ENCODE peak calls at places on chromosomes 11 and 22, in eight cellular contexts. X, U, O, T, L, C, Z and G are unnamed samples.

GRCh38 chr11:6742260-6742659 is 29.5 kb downstream of the OR2AG2 start:
- DNase-seq in L (no peak), U (no peak), X (no peak), Z (no peak), T (no peak), C (no peak), O (no peak), G (no peak)

GRCh38 chr11:95910638-95911368 is 13.1 kb downstream of the MTMR2 start:
- DNase-seq in C (no peak), O (no peak), T (no peak), U (no peak), L (no peak), X (no peak), Z (no peak), G (no peak)

GRCh38 chr11:1470681-1471611 is 15.6 kb downstream of the MOB2 start:
- DNase-seq in T (no peak), L (no peak), C (no peak), O (no peak), U (no peak), Z (no peak), X (no peak), G (peak; percentile 12)

GRCh38 chr11:72241290-72241781 is 2.6 kb downstream of the PHOX2A start:
- DNase-seq in Z (no peak), U (no peak), C (no peak), L (no peak), T (no peak), X (no peak), O (no peak), G (no peak)

GRCh38 chr22:20650294-20651207 is 123.4 kb upstream of the SERPIND1 start:
- DNase-seq in X (no peak), U (no peak), T (no peak), L (no peak), O (no peak), Z (no peak), C (peak; percentile 27), G (no peak)

GRCh38 chr22:42358643-42359558 is 73.3 kb downstream of the NFAM1 start:
- DNase-seq in O (no peak), X (no peak), U (no peak), L (no peak), C (no peak), Z (no peak), T (no peak), G (no peak)

GRCh38 chr22:20965104-20965887 is 1.8 kb upstream of the AIFM3 start:
- DNase-seq in Z (no peak), C (no peak), X (no peak), T (no peak), O (no peak), U (peak; percentile 33), L (no peak), G (peak; percentile 14)

GRCh38 chr11:109956124-109956793 is 136.9 kb upstream of the ZC3H12C start:
- DNase-seq in X (no peak), L (no peak), O (no peak), C (no peak), Z (no peak), U (no peak), T (no peak), G (no peak)

GRCh38 chr22:22248878-22249277 is 4.3 kb downstream of the VPREB1 start:
- DNase-seq in C (no peak), Z (peak; percentile 65), T (no peak), U (no peak), O (no peak), X (no peak), L (no peak), G (no peak)

GRCh38 chr11:128379587-128380279 is 207.6 kb downstream of the ETS1 start:
- DNase-seq in T (no peak), U (peak; percentile 31), L (peak; percentile 14), O (peak; percentile 12), Z (peak; percentile 17), C (no peak), X (no peak), G (no peak)

GRCh38 chr11:45076761-45077160 is 69.7 kb upstream of the PRDM11 start:
- DNase-seq in X (no peak), C (no peak), L (no peak), U (no peak), Z (no peak), T (no peak), O (no peak), G (no peak)

GRCh38 chr11:118621071-118621815 is 13.8 kb downstream of the PHLDB1 start:
- DNase-seq in X (peak; percentile 86), T (peak; percentile 80), O (no peak), U (peak; percentile 92), L (no peak), C (no peak), Z (no peak), G (peak; percentile 91)

GRCh38 chr11:126791446-126791845 is 209.1 kb downstream of the KIRREL3 start:
- DNase-seq in C (no peak), U (no peak), O (no peak), T (no peak), L (no peak), Z (no peak), X (no peak), G (no peak)

GRCh38 chr11:97290444-97291041 is 900.7 kb downstream of the JRKL start:
- DNase-seq in O (no peak), C (no peak), Z (no peak), X (no peak), L (no peak), T (no peak), U (peak; percentile 16), G (no peak)

GRCh38 chr11:72589802-72590761 is 84.1 kb downstream of the PDE2A start:
- DNase-seq in U (peak; percentile 77), O (peak; percentile 32), L (no peak), Z (peak; percentile 50), C (peak; percentile 45), X (peak; percentile 23), T (no peak), G (peak; percentile 81)

GRCh38 chr11:110907629-110908028 is 195.4 kb upstream of the ARHGAP20 start:
- DNase-seq in X (peak; percentile 94), U (no peak), L (peak; percentile 96), Z (peak; percentile 62), O (no peak), T (peak; percentile 77), C (no peak), G (no peak)

GRCh38 chr11:67024410-67024809 is 1.5 kb downstream of the SYT12 start:
- DNase-seq in C (peak; percentile 57), X (no peak), Z (peak; percentile 68), O (no peak), T (no peak), U (no peak), L (no peak), G (no peak)

GRCh38 chr11:34787899-34788298 is 128.3 kb downstream of the APIP start:
- DNase-seq in U (no peak), L (no peak), Z (no peak), X (peak; percentile 16), O (no peak), C (no peak), T (no peak), G (no peak)

GRCh38 chr11:34204396-34205279 is 99.2 kb downstream of the NAT10 start:
- DNase-seq in T (no peak), Z (no peak), L (peak; percentile 93), X (peak; percentile 54), C (no peak), U (no peak), O (no peak), G (no peak)

GRCh38 chr22:41888638-41889200 is 26.2 kb downstream of the SHISA8 start:
- DNase-seq in C (no peak), X (peak; percentile 14), L (no peak), U (no peak), Z (no peak), T (peak; percentile 27), O (no peak), G (no peak)

GRCh38 chr11:14650064-14650463 is 6.5 kb downstream of the PDE3B start:
- DNase-seq in L (no peak), U (no peak), X (no peak), T (no peak), C (no peak), O (no peak), Z (no peak), G (no peak)

GRCh38 chr11:2944953-2945756 is 15.9 kb upstream of the PHLDA2 start:
- DNase-seq in L (no peak), Z (peak; percentile 69), U (peak; percentile 84), X (peak; percentile 83), C (no peak), O (no peak), T (peak; percentile 90), G (peak; percentile 86)

GRCh38 chr11:17476317-17477083 is at the start of gene ABCC8:
- DNase-seq in Z (no peak), O (no peak), C (no peak), L (no peak), T (no peak), X (no peak), U (peak; percentile 44), G (peak; percentile 73)

GRCh38 chr22:50621948-50622722 is 5.8 kb downstream of the ARSA start:
- DNase-seq in O (no peak), Z (peak; percentile 53), C (peak; percentile 37), U (no peak), X (no peak), T (no peak), L (no peak), G (no peak)

GRCh38 chr22:39917776-39918493 is 17.1 kb downstream of the GRAP2 start:
- DNase-seq in X (peak; percentile 55), L (no peak), T (no peak), U (no peak), C (no peak), O (no peak), Z (no peak), G (no peak)

GRCh38 chr11:130449996-130450419 is 1.6 kb downstream of the ADAMTS15 start:
- DNase-seq in T (peak; percentile 55), U (peak; percentile 95), L (no peak), O (no peak), Z (no peak), X (peak; percentile 79), C (no peak), G (peak; percentile 70)

GRCh38 chr22:32780726-32781310 is 20.7 kb upstream of the TIMP3 start:
- DNase-seq in Z (no peak), T (no peak), O (no peak), X (no peak), L (no peak), U (no peak), C (no peak), G (no peak)